ENCODE peak calls at places on chromosomes 3 and 15, in five cellular contexts. One of them, this sample, is unnamed.

GRCh38 chr3:42600958-42601675 is 631 bp downstream of the NKTR start:
- DNase-seq in K562: peak
- DNase-seq in H1: peak
- DNase-seq in GM12892: no peak
- DNase-seq in GM12878: no peak
- DNase-seq in this sample: peak

GRCh38 chr3:12862387-12862786 is 21.0 kb upstream of the RPL32 start:
- DNase-seq in K562: no peak
- DNase-seq in GM12878: no peak
- DNase-seq in GM12892: no peak
- DNase-seq in H1: no peak
- DNase-seq in this sample: no peak

GRCh38 chr15:79881254-79881653 is 15.6 kb downstream of the MTHFS start:
- DNase-seq in GM12892: no peak
- DNase-seq in GM12878: no peak
- DNase-seq in H1: no peak
- DNase-seq in K562: peak
- DNase-seq in this sample: no peak

GRCh38 chr3:193829781-193830180 is 236.8 kb downstream of the OPA1 start:
- DNase-seq in K562: no peak
- DNase-seq in H1: no peak
- DNase-seq in GM12878: no peak
- DNase-seq in GM12892: no peak
- DNase-seq in this sample: no peak

GRCh38 chr3:189863031-189863430 is 231.8 kb downstream of the TP63 start:
- DNase-seq in H1: no peak
- DNase-seq in K562: no peak
- DNase-seq in GM12878: no peak
- DNase-seq in GM12892: no peak
- DNase-seq in this sample: no peak

GRCh38 chr3:84194032-84194431 is 764.8 kb upstream of the CADM2 start:
- DNase-seq in H1: no peak
- DNase-seq in GM12878: no peak
- DNase-seq in K562: no peak
- DNase-seq in GM12892: no peak
- DNase-seq in this sample: no peak

GRCh38 chr15:63389902-63390301 is 8.3 kb upstream of the CA12 start:
- DNase-seq in H1: no peak
- DNase-seq in K562: no peak
- DNase-seq in GM12878: no peak
- DNase-seq in GM12892: no peak
- DNase-seq in this sample: no peak

GRCh38 chr3:127822166-127822835 is at the start of gene MGLL:
- DNase-seq in K562: no peak
- DNase-seq in GM12892: no peak
- DNase-seq in GM12878: no peak
- DNase-seq in H1: no peak
- DNase-seq in this sample: no peak

GRCh38 chr3:129428020-129428381 is 435 bp downstream of the EFCAB12 start:
- DNase-seq in GM12878: no peak
- DNase-seq in K562: no peak
- DNase-seq in GM12892: no peak
- DNase-seq in H1: no peak
- DNase-seq in this sample: no peak

GRCh38 chr15:82317091-82317489 is 32.2 kb downstream of the GOLGA6L10 start:
- DNase-seq in GM12878: no peak
- DNase-seq in K562: peak
- DNase-seq in GM12892: no peak
- DNase-seq in H1: no peak
- DNase-seq in this sample: no peak

GRCh38 chr15:37981781-37982180 is 47.3 kb downstream of the TMCO5A start:
- DNase-seq in GM12892: no peak
- DNase-seq in K562: no peak
- DNase-seq in H1: no peak
- DNase-seq in GM12878: no peak
- DNase-seq in this sample: no peak

GRCh38 chr3:52315977-52316764 is at the start of gene DNAH1:
- DNase-seq in K562: no peak
- DNase-seq in GM12892: no peak
- DNase-seq in H1: no peak
- DNase-seq in GM12878: no peak
- DNase-seq in this sample: no peak

GRCh38 chr15:47717036-47717611 is at the start of gene SEMA6D:
- DNase-seq in K562: peak
- DNase-seq in GM12892: no peak
- DNase-seq in GM12878: no peak
- DNase-seq in H1: peak
- DNase-seq in this sample: peak
- TF ChIP-seq POLR2A in K562: no peak
- TF ChIP-seq POLR2A in GM12892: no peak
- TF ChIP-seq POLR2A in GM12878: no peak
- TF ChIP-seq POLR2A in H1: no peak
- TF ChIP-seq POLR2A in this sample: no peak

GRCh38 chr3:126100216-126100615 is 16.3 kb upstream of the SLC41A3 start:
- DNase-seq in GM12878: no peak
- DNase-seq in H1: no peak
- DNase-seq in K562: no peak
- DNase-seq in GM12892: no peak
- DNase-seq in this sample: no peak
- TF ChIP-seq TAF1 in GM12878: no peak
- TF ChIP-seq TAF1 in H1: no peak
- TF ChIP-seq TAF1 in K562: no peak
- TF ChIP-seq TAF1 in GM12892: no peak
- TF ChIP-seq TAF1 in this sample: no peak

GRCh38 chr3:165854696-165855095 is 17.5 kb upstream of the BCHE start:
- DNase-seq in GM12892: no peak
- DNase-seq in GM12878: no peak
- DNase-seq in H1: no peak
- DNase-seq in K562: peak
- DNase-seq in this sample: no peak

GRCh38 chr3:165852710-165853109 is 15.5 kb upstream of the BCHE start:
- DNase-seq in K562: no peak
- DNase-seq in GM12878: no peak
- DNase-seq in H1: no peak
- DNase-seq in GM12892: no peak
- DNase-seq in this sample: no peak

GRCh38 chr3:165852150-165852549 is 14.9 kb upstream of the BCHE start:
- DNase-seq in K562: no peak
- DNase-seq in GM12878: no peak
- DNase-seq in H1: no peak
- DNase-seq in GM12892: no peak
- DNase-seq in this sample: no peak

DNA sequence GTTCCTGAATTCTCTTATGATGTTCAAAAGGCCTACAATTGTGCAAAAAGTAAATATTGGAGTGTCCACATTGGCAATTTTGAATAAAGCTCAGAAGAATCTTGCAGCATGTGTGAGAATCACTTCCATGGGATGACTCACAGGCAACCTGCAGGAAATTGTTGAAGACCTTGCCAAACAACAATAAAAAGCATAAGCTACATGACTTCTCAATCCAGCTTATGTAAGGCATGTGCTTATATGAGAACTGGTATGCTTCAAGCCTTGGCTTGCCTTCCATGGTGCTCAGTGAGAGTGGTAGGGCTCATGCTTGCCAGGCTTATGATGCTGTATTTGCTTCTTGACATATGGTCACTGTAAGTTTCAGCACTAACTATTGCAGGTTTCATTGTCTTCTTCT is 18.4 kb upstream of the BCHE start:
- DNase-seq in K562: no peak
- DNase-seq in GM12878: no peak
- DNase-seq in H1: no peak
- DNase-seq in GM12892: no peak
- DNase-seq in this sample: no peak
- TF ChIP-seq POLR2AphosphoS5 in K562: no peak
- TF ChIP-seq POLR2AphosphoS5 in GM12878: no peak
- TF ChIP-seq POLR2AphosphoS5 in H1: no peak
- TF ChIP-seq POLR2AphosphoS5 in GM12892: no peak
- TF ChIP-seq POLR2AphosphoS5 in this sample: no peak

DNA sequence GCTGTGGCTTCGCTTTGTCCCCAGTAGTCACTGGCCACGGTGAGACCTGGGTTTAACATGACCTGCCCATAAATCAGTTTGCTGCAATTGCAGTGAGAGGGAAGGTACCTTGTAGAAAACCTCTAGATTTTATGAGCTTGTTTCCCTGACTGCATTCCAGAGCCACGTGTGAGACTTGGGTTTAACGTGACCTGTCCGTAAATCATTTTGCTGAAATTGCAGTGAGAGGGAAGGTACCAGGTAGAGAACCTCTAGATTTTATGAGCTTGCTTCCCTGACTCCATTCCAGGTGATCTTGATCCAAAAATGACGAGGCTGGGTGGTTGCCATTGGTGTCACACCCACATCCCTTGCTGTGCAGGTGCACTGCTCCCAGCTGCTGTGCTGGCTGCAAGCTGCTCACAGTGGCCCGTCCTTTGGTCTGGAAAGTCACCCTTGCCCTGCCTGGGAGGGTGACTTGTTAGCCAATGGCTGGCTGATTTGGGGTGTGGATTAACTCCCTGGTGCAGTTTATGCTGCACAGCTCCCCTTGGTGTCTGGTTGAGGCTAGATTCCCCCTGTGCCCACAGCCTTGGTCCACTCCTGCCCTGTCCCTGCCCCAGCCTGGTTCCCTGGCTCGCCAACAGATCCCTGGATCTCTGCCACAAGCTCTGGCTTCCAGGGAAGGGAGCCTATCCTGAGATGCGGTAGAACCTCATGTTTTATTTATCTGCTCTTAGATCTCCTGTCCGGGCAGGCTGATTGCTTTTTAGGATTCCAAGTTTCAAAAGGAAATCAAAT is 192.7 kb upstream of the CTDSPL start:
- DNase-seq in GM12878: no peak
- DNase-seq in H1: no peak
- DNase-seq in GM12892: no peak
- DNase-seq in K562: no peak
- DNase-seq in this sample: no peak
- TF ChIP-seq POLR2A in GM12878: no peak
- TF ChIP-seq POLR2A in H1: no peak
- TF ChIP-seq POLR2A in GM12892: no peak
- TF ChIP-seq POLR2A in K562: no peak
- TF ChIP-seq POLR2A in this sample: no peak

GRCh38 chr3:148923592-148923991 is 58.5 kb downstream of the CPA3 start:
- DNase-seq in K562: no peak
- DNase-seq in H1: no peak
- DNase-seq in GM12892: no peak
- DNase-seq in GM12878: no peak
- DNase-seq in this sample: no peak

GRCh38 chr3:148922467-148922866 is 57.4 kb downstream of the CPA3 start:
- DNase-seq in H1: no peak
- DNase-seq in K562: no peak
- DNase-seq in GM12892: no peak
- DNase-seq in GM12878: no peak
- DNase-seq in this sample: no peak

GRCh38 chr3:148925841-148926240 is 60.7 kb downstream of the CPA3 start:
- DNase-seq in H1: no peak
- DNase-seq in GM12878: no peak
- DNase-seq in GM12892: no peak
- DNase-seq in K562: no peak
- DNase-seq in this sample: no peak

DNA sequence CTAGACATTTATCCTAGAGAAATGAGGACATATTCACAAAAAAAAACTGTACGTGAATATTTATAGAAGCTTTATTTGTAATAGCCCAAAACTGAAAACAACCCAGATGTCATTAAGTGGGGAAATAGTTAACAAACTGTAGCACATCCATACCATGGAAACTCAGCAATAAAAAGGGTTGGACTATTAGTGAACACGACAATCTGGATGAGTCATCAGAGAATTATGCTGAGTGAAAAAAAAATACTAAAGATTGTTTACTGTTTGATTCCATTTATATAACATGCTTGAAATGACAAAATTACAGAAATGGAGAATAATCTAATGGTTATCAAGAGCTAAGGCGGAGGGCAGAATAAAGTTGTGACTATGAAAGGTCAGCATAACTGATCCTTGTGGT is 59.5 kb downstream of the CPA3 start:
- DNase-seq in GM12878: no peak
- DNase-seq in GM12892: no peak
- DNase-seq in H1: no peak
- DNase-seq in K562: no peak
- DNase-seq in this sample: no peak
- TF ChIP-seq TAF1 in GM12878: no peak
- TF ChIP-seq TAF1 in GM12892: no peak
- TF ChIP-seq TAF1 in H1: no peak
- TF ChIP-seq TAF1 in K562: no peak
- TF ChIP-seq TAF1 in this sample: no peak

GRCh38 chr3:188510366-188510765 is 356.4 kb downstream of the LPP start:
- DNase-seq in K562: no peak
- DNase-seq in GM12878: no peak
- DNase-seq in GM12892: no peak
- DNase-seq in H1: no peak
- DNase-seq in this sample: no peak
- TF ChIP-seq POLR2AphosphoS5 in K562: no peak
- TF ChIP-seq POLR2AphosphoS5 in GM12878: no peak
- TF ChIP-seq POLR2AphosphoS5 in GM12892: no peak
- TF ChIP-seq POLR2AphosphoS5 in H1: no peak
- TF ChIP-seq POLR2AphosphoS5 in this sample: no peak

DNA sequence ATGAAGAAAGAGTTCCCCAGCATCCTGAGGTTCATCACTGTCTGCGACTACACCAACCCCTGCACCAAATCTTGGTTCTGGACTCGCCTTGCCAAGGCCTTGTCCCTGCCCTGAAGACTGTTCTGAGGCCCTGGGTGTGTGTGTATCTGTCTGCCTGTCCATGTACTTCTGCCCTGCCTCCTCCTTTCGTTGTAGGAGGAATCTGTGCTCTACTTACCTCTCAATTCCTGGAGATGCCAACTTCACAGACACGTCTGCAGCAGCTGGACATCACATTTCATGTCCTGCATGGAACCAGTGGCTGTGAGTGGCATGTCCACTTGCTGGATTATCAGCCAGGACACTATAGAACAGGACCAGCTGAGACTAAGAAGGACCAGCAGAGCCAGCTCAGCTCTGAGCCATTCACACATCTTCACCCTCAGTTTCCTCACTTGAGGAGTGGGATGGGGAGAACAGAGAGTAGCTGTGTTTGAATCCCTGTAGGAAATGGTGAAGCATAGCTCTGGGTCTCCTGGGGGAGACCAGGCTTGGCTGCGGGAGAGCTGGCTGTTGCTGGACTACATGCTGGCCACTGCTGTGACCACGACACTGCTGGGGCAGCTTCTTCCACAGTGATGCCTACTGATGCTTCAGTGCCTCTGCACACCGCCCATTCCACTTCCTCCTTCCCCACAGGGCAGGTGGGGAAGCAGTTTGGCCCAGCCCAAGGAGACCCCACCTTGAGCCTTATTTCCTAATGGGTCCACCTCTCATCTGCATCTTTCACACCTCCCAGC is 2.9 kb downstream of the MYD88 start:
- DNase-seq in GM12892: no peak
- DNase-seq in GM12878: no peak
- DNase-seq in H1: no peak
- DNase-seq in K562: no peak
- DNase-seq in this sample: no peak
- TF ChIP-seq POLR2A in GM12892: no peak
- TF ChIP-seq POLR2A in GM12878: no peak
- TF ChIP-seq POLR2A in H1: no peak
- TF ChIP-seq POLR2A in K562: no peak
- TF ChIP-seq POLR2A in this sample: no peak

This sample was measured in GM12891.